ENCODE peak calls at places on chromosomes 12 and 14, in four cellular contexts. U is GM12878, K is HepG2, S is K562. B is an unnamed sample. For H3K36me3, the result is how much of the 10 kb centered on the place peaks cover.

GRCh38 chr12:55700255-55701018 is 7.3 kb downstream of the ITGA7 start:
- DNase-seq in K (no peak), U (no peak), S (no peak), B (no peak)

GRCh38 chr12:114608509-114608908 is 75.5 kb downstream of the TBX3 start:
- DNase-seq in K (peak), S (no peak), U (no peak), B (no peak)

GRCh38 chr12:144650-145284 is 69.2 kb downstream of the SLC6A12 start:
- DNase-seq in U (no peak), K (no peak), S (no peak), B (no peak)

GRCh38 chr12:25241171-25242020 is 9.3 kb downstream of the KRAS start:
- DNase-seq in U (no peak), S (no peak), K (peak), B (no peak)

GRCh38 chr14:50804181-50804721 is 26.7 kb downstream of the NIN start:
- DNase-seq in K (no peak), U (no peak), S (no peak), B (no peak)

GRCh38 chr14:51867753-51868152 is 7.3 kb downstream of the GNG2 start:
- DNase-seq in U (no peak), S (no peak), K (no peak), B (no peak)

GRCh38 chr14:74421997-74422396 is 4.0 kb downstream of the SYNDIG1L start:
- DNase-seq in S (no peak), K (no peak), U (no peak), B (no peak)

GRCh38 chr12:49730568-49731101 is 10.7 kb upstream of the TMBIM6 start:
- DNase-seq in K (no peak), U (no peak), S (peak), B (no peak)

GRCh38 chr12:88922816-88923215 is 342.5 kb upstream of the KITLG start:
- DNase-seq in K (no peak), S (no peak), U (no peak), B (no peak)

GRCh38 chr14:54088271-54088670 is 131.6 kb upstream of the BMP4 start:
- DNase-seq in S (no peak), K (peak), U (no peak), B (no peak)

GRCh38 chr12:127928615-127929014 is 338.4 kb upstream of the TMEM132C start:
- DNase-seq in S (no peak), U (no peak), K (no peak), B (no peak)

GRCh38 chr12:127944211-127944899 is 322.6 kb upstream of the TMEM132C start:
- DNase-seq in U (no peak), K (no peak), S (no peak), B (no peak)

GRCh38 chr12:96195845-96196451 is 1.8 kb downstream of the ELK3 start:
- DNase-seq in U (no peak), S (no peak), K (no peak), B (no peak)

GRCh38 chr12:62472472-62472871 is 5.8 kb downstream of the MON2 start:
- DNase-seq in U (no peak), S (peak), K (no peak), B (no peak)

GRCh38 chr12:47785036-47785886 is 12.2 kb downstream of the SLC48A1 start:
- DNase-seq in U (no peak), K (no peak), S (peak), B (no peak)

GRCh38 chr14:61841145-61841544 is 78.9 kb downstream of the SNAPC1 start:
- DNase-seq in U (no peak), K (no peak), S (no peak), B (no peak)

GRCh38 chr14:103542545-103543088 is 13.6 kb downstream of the TRMT61A start:
- DNase-seq in K (no peak), U (no peak), S (peak), B (peak)

GRCh38 chr14:99748529-99748928 is 44.7 kb upstream of the EML1 start:
- DNase-seq in S (no peak), U (no peak), K (no peak), B (no peak)

GRCh38 chr14:100450736-100451135 is 127.6 kb downstream of the SLC25A47 start:
- DNase-seq in S (no peak), U (no peak), K (no peak), B (no peak)

GRCh38 chr12:20444595-20445170 is 76.3 kb downstream of the PDE3A start:
- DNase-seq in K (no peak), S (no peak), U (no peak), B (no peak)

GRCh38 chr14:88910386-88910785 is 85.9 kb downstream of the TTC8 start:
- DNase-seq in U (no peak), K (no peak), S (no peak), B (no peak)

GRCh38 chr12:93567174-93567573 is 5.3 kb upstream of the SOCS2 start:
- DNase-seq in K (no peak), U (no peak), S (no peak), B (no peak)

GRCh38 chr14:96039633-96040311 is 610 bp downstream of the C14orf132 start:
- DNase-seq in K (no peak), U (no peak), S (no peak), B (no peak)

GRCh38 chr14:72975776-72976175 is 49.5 kb downstream of the DCAF4 start:
- DNase-seq in U (no peak), K (peak), S (no peak), B (no peak)

GRCh38 chr12:130280226-130280625 is 57.5 kb upstream of the PIWIL1 start:
- DNase-seq in S (no peak), U (no peak), K (no peak), B (no peak)

GRCh38 chr12:62934799-62935674 is at the start of gene PPM1H:
- DNase-seq in K (peak), U (no peak), S (peak), B (peak)

GRCh38 chr12:7092229-7092985 is at the start of gene C1R:
- DNase-seq in U (no peak), S (peak), K (peak), B (peak)

GRCh38 chr12:52581481-52581880 is 7.8 kb upstream of the KRT74 start:
- DNase-seq in S (no peak), K (no peak), U (no peak), B (no peak)

GRCh38 chr12:8563383-8563782 is 22.7 kb upstream of the CLEC4E start:
- DNase-seq in S (no peak), U (no peak), K (no peak), B (no peak)

GRCh38 chr12:118015944-118016343 is 559 bp upstream of the RFC5 start:
- DNase-seq in K (peak), U (no peak), S (no peak), B (no peak)

GRCh38 chr12:93785262-93786010 is 108.3 kb downstream of the CRADD start:
- DNase-seq in U (no peak), K (peak), S (peak), B (no peak)

GRCh38 chr12:80937391-80938238 is at the start of gene LIN7A:
- DNase-seq in U (no peak), K (peak), S (no peak), B (no peak)

GRCh38 chr12:59173696-59174095 is 253.4 kb upstream of the LRIG3 start:
- DNase-seq in K (no peak), S (no peak), U (no peak), B (no peak)

GRCh38 chr14:19902409-19902808 is 18.0 kb upstream of the OR4K5 start:
- DNase-seq in K (no peak), S (no peak), U (no peak), B (no peak)

GRCh38 chr12:4763549-4763948 is 43.3 kb downstream of the GALNT8 start:
- DNase-seq in S (peak), U (no peak), K (peak), B (peak)

GRCh38 chr12:81809829-81810595 is 50.9 kb upstream of the PPFIA2 start:
- DNase-seq in S (no peak), K (no peak), U (peak), B (no peak)

GRCh38 chr14:100590726-100591452 is 3.7 kb upstream of the BEGAIN start:
- DNase-seq in S (no peak), U (no peak), K (no peak), B (no peak)

GRCh38 chr12:108817909-108818308 is 39.5 kb downstream of the SSH1 start:
- DNase-seq in U (no peak), S (no peak), K (no peak), B (no peak)
- H3K36me3 ChIP-seq in U (under half), S (under half), K (under half), B (under half)

DNA sequence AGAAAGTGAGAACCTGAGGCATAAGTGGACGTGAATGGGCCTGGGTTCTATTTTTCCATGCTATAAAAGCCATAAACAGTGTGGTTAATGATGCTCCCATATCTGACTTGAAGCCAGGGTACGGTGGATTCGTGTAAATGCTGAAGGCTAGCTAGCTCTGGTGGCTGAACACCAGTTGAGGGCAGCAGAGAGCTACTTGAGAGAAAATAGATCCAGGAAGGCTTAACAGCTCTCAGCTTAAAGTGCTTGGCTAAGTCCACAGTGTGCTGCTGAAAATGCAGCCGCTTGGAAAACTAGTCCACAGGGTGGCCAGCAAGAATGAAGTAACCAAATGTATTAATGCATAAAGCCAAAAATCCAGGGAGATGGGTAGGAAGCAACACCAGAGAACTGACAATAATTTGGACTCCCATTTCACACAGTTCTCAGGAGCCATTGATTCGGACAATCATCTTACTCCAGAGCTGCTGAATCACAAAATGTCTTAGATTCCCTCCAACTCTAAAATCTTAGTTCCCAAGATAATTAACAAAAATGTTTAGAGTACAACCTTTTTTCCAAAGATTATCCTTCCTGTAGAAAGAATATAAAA is 15.0 kb upstream of the FOXG1 start:
- DNase-seq in K (peak), U (peak), S (no peak), B (no peak)
- TF ChIP-seq KDM1A in K (no peak), U (no peak), S (no peak), B (no peak)

GRCh38 chr12:121805171-121805687 is 1.4 kb downstream of the SETD1B start:
- DNase-seq in K (no peak), U (no peak), S (no peak), B (no peak)
- H3K36me3 ChIP-seq in K (under half), U (under half), S (under half), B (under half)

GRCh38 chr12:31591308-31591901 is 469 bp upstream of the DENND5B start:
- DNase-seq in K (no peak), S (no peak), U (no peak), B (no peak)

GRCh38 chr12:31590730-31591307 is at the start of gene DENND5B:
- DNase-seq in S (peak), U (no peak), K (peak), B (peak)

GRCh38 chr12:31588976-31589375 is 2.0 kb downstream of the DENND5B start:
- DNase-seq in S (no peak), K (no peak), U (no peak), B (no peak)

GRCh38 chr12:31589896-31590729 is 823 bp downstream of the DENND5B start:
- DNase-seq in U (no peak), K (peak), S (peak), B (no peak)

GRCh38 chr12:31589582-31589895 is 1.4 kb downstream of the DENND5B start:
- DNase-seq in U (no peak), K (no peak), S (no peak), B (no peak)
- TF ChIP-seq KDM1A in U (no peak), K (no peak), S (no peak), B (no peak)

GRCh38 chr12:123264642-123265041 is 7.0 kb downstream of the CDK2AP1 start:
- DNase-seq in S (no peak), U (no peak), K (peak), B (peak)

GRCh38 chr12:123261196-123261595 is 10.5 kb downstream of the CDK2AP1 start:
- DNase-seq in U (no peak), S (no peak), K (no peak), B (no peak)

GRCh38 chr12:123263196-123263817 is 8.3 kb downstream of the CDK2AP1 start:
- DNase-seq in K (no peak), S (no peak), U (no peak), B (no peak)

GRCh38 chr12:123258593-123258992 is 13.1 kb downstream of the CDK2AP1 start:
- DNase-seq in S (no peak), U (no peak), K (no peak), B (no peak)

GRCh38 chr12:123260081-123260480 is 11.6 kb downstream of the CDK2AP1 start:
- DNase-seq in K (no peak), S (no peak), U (no peak), B (no peak)
- H3K36me3 ChIP-seq in K (under half), S (half or more), U (under half), B (under half)

DNA sequence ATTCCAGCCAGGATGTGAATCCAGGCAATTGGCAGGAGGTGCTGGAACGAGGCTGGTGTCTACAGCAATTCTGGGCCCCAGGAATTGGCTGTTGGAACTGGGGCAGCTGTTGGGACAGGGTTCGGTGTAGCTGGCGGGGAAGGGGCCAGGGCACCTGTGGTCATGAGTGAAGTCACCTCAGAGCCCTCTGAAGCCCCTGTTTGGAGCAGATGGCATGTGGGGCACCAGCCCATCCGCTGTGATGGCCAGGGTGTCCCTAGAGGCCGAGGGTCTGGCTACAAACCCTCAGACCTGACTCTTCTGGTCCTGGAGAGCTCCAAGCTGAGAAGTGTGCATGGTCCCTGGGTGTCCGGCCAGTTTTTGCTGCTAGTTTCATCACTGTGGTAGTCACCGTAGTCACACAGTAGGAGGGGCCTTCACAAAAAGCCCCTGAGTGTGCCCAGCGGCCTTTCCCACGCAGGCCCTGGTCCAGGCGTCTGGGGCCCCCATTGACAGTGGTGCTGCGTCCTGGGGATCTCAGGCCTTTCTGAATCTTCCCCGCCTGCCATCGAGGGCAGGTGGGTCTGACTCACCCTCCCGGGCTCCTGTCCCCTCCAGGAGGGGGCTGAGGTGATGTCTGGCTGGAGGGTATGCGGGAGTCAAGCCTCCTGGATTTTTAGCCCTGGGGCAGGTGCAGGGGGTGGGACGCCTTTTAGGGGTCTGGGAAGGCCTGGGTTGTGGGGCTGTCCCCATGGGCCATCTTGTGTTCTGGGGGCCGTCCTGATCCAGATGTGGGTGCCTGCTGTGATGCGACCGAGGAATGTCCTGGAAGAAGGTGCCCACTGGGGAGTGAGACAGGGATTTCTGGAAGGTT is 368.0 kb downstream of the TMEM121 start:
- DNase-seq in K (no peak), U (no peak), S (peak), B (no peak)
- TF ChIP-seq KDM1A in K (no peak), U (no peak), S (no peak), B (no peak)

GRCh38 chr12:124356221-124356620 is 61.3 kb downstream of the RFLNA start:
- DNase-seq in U (no peak), K (no peak), S (no peak), B (no peak)
- H3K36me3 ChIP-seq in U (half or more), K (under half), S (half or more), B (half or more)

GRCh38 chr14:105448706-105449111 is 25.9 kb upstream of the CRIP2 start:
- DNase-seq in S (peak), U (no peak), K (peak), B (peak)
- TF ChIP-seq KDM1A in S (no peak), U (no peak), K (no peak), B (no peak)

DNA sequence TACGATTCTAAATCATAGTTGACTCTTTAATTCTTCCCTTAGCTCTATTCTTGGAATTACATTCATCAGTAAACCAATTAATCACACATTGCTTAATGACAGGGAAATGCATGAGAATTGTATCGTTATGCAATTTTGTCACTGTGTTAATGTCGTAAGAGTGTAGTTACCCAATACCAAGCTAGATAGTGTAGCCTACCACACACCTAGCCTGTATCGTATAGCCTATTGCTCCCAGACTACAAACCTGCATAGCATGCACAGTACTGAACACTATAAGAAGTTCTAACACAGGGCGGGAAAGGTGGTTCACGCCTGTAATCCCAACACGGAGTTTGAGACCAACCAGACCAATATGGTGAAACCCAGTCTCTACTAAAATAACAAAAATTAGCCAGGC is 24.7 kb downstream of the HNRNPC start:
- DNase-seq in S (no peak), U (no peak), K (no peak), B (no peak)
- H3K36me3 ChIP-seq in S (half or more), U (under half), K (under half), B (under half)

B was measured in H1.